ENCODE peak calls at places on chromosomes 7 and 10, in nine cellular contexts. N is sigmoid colon, H is Panc1, I is H1, K is SK-N-SH, U is transverse colon, Y is K562, D is prostate gland, T is upper lobe of left lung. F is an unnamed sample. For H3K4me1, the result is how much of the 10 kb centered on the place peaks cover.

GRCh38 chr7:134707663-134708383 is 61.2 kb downstream of the BPGM start:
- DNase-seq in N (no peak), H (no peak), I (no peak), K (no peak), U (no peak), Y (no peak), D (no peak), T (no peak), F (no peak)

GRCh38 chr10:1706711-1707110 is 30.6 kb downstream of the ADARB2 start:
- DNase-seq in N (no peak), H (no peak), I (no peak), K (no peak), U (no peak), Y (no peak), D (no peak), T (no peak), F (no peak)

GRCh38 chr10:132973903-132974241 is 31.5 kb upstream of the CFAP46 start:
- DNase-seq in N (peak), H (no peak), I (no peak), K (no peak), U (no peak), Y (no peak), D (no peak), T (no peak), F (peak)

GRCh38 chr10:27742926-27743735 is 2.5 kb downstream of the MKX start:
- DNase-seq in N (peak), H (no peak), I (no peak), K (peak), U (peak), Y (no peak), D (no peak), T (peak), F (peak)

GRCh38 chr10:121405953-121406352 is 192.3 kb downstream of the FGFR2 start:
- DNase-seq in N (no peak), H (no peak), I (no peak), K (no peak), U (no peak), Y (no peak), D (no peak), T (no peak), F (no peak)

GRCh38 chr10:16679511-16679910 is 137.7 kb downstream of the RSU1 start:
- DNase-seq in N (no peak), H (no peak), I (no peak), K (no peak), U (no peak), Y (no peak), D (no peak), T (no peak), F (no peak)

GRCh38 chr7:135672560-135673359 is 10.4 kb downstream of the STMP1 start:
- DNase-seq in N (no peak), H (no peak), I (no peak), K (peak), U (no peak), Y (peak), D (peak), T (no peak), F (no peak)

GRCh38 chr10:75640381-75640780 is 209.0 kb downstream of the LRMDA start:
- DNase-seq in N (no peak), H (no peak), I (no peak), K (no peak), U (no peak), Y (no peak), D (no peak), T (no peak), F (no peak)

GRCh38 chr7:32890010-32890552 is 1.5 kb downstream of the KBTBD2 start:
- DNase-seq in N (no peak), H (no peak), I (no peak), K (no peak), U (no peak), Y (no peak), D (peak), T (no peak), F (no peak)

GRCh38 chr7:40804477-40805215 is 669.8 kb downstream of the SUGCT start:
- DNase-seq in N (no peak), H (no peak), I (no peak), K (no peak), U (no peak), Y (no peak), D (no peak), T (no peak), F (no peak)

GRCh38 chr7:50538478-50538877 is 26.7 kb downstream of the DDC start:
- DNase-seq in N (no peak), H (no peak), I (no peak), K (no peak), U (no peak), Y (no peak), D (no peak), T (no peak), F (no peak)

GRCh38 chr7:144796919-144797318 is 38.9 kb downstream of the TPK1 start:
- DNase-seq in N (no peak), H (no peak), I (no peak), K (no peak), U (no peak), Y (no peak), D (no peak), T (no peak), F (no peak)

GRCh38 chr10:1155791-1156615 is 99.8 kb downstream of the WDR37 start:
- DNase-seq in N (peak), H (no peak), I (no peak), K (peak), U (no peak), Y (no peak), D (no peak), T (peak), F (no peak)

GRCh38 chr10:43042503-43043341 is 34.1 kb upstream of the RET start:
- DNase-seq in N (peak), H (no peak), I (no peak), K (peak), U (no peak), Y (no peak), D (no peak), T (no peak), F (no peak)

DNA sequence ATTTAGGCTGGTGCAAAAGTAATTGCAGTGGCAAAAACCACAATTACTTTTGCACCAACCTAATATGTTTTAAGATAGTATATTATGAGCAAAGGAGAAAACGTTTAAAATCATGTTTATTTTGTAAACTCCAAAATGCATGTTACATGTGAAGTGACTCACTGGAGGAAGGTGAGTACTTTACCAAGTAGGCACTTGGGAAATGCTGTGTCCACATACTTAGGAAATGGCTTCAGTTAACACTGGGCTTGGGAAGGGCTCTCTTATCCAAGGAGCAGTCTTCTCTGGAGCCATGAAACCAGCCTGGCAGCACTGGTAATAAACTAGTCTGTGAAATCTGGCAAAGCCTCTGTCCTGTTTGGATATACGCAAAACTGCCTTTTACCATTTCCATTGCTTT is 4.4 kb downstream of the RPS24 start:
- DNase-seq in N (no peak), H (no peak), I (no peak), K (no peak), U (no peak), Y (no peak), D (no peak), T (no peak), F (no peak)
- TF ChIP-seq POLR2AphosphoS5 in N (no peak), H (no peak), I (no peak), K (peak), U (no peak), Y (no peak), D (no peak), T (peak), F (no peak)

GRCh38 chr10:85105614-85106013 is 777.2 kb downstream of the CCSER2 start:
- DNase-seq in N (no peak), H (no peak), I (peak), K (peak), U (no peak), Y (no peak), D (no peak), T (no peak), F (no peak)

GRCh38 chr10:85098835-85099521 is 770.6 kb downstream of the CCSER2 start:
- DNase-seq in N (no peak), H (no peak), I (no peak), K (no peak), U (no peak), Y (no peak), D (no peak), T (no peak), F (no peak)

GRCh38 chr10:85100495-85100894 is 772.1 kb downstream of the CCSER2 start:
- DNase-seq in N (no peak), H (no peak), I (no peak), K (no peak), U (no peak), Y (no peak), D (no peak), T (no peak), F (no peak)
- H3K4me3 ChIP-seq in N (no peak), H (no peak), I (no peak), K (no peak), U (no peak), Y (no peak), D (no peak), T (no peak), F (no peak)

DNA sequence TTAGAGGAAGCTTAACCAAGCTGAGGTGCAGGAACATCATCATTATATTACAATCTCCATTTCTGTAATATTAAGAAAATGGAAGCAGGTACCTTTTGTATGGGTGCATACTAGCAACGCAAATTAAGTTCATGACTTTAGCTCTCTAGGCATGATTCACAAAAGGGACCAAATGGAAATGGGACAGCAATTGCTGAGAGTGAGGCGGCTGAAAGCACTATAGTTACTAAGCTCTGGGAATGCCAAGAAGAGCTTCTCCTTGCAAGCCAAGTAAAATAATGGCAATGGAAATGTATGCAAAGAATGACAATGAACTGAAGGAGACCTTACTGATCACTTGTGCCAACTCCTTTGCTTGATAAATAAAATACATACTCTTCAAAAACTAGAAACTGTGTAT is 36.2 kb upstream of the RNF148 start:
- DNase-seq in N (no peak), H (no peak), I (no peak), K (no peak), U (no peak), Y (no peak), D (no peak), T (no peak), F (no peak)
- H3K4me1 ChIP-seq in N (under half), H (under half), I (under half), K (under half), U (under half), Y (under half), D (under half), T (under half), F (under half)

GRCh38 chr7:73622909-73623797 is 1.2 kb downstream of the MLXIPL start:
- DNase-seq in N (peak), H (no peak), I (peak), K (peak), U (peak), Y (peak), D (no peak), T (peak), F (no peak)
- TF ChIP-seq POLR2AphosphoS5 in N (peak), H (no peak), I (no peak), K (no peak), U (no peak), Y (no peak), D (no peak), T (no peak), F (no peak)